ENCODE peak calls at places on chromosomes 16 and 17, in nine cellular contexts. P, A, U, X, J, F, M, T and B are unnamed samples.

GRCh38 chr17:68777243-68777855 is 176.2 kb upstream of the FAM20A start:
- DNase-seq in P (peak; percentile 64), A (peak; percentile 51), U (no peak), X (peak; percentile 44), J (peak; percentile 87), F (no peak), M (peak; percentile 74), T (peak; percentile 65), B (peak; percentile 35)

GRCh38 chr16:50315346-50315997 is 49.1 kb downstream of the ADCY7 start:
- DNase-seq in P (no peak), A (no peak), U (no peak), X (no peak), J (no peak), F (peak; percentile 64), M (no peak), T (no peak), B (no peak)

GRCh38 chr16:66927012-66927436 is 1.7 kb upstream of the RRAD start:
- DNase-seq in P (no peak), A (no peak), U (no peak), X (peak; percentile 52), J (peak; percentile 62), F (no peak), M (peak; percentile 40), T (no peak), B (no peak)

GRCh38 chr16:56029026-56029425 is 153.9 kb upstream of the CES5A start:
- DNase-seq in P (no peak), A (no peak), U (no peak), X (no peak), J (no peak), F (no peak), M (peak; percentile 40), T (no peak), B (no peak)

GRCh38 chr17:66426397-66427033 is 124.1 kb downstream of the PRKCA start:
- DNase-seq in P (peak; percentile 17), A (no peak), U (no peak), X (no peak), J (peak; percentile 18), F (no peak), M (peak; percentile 65), T (no peak), B (no peak)

GRCh38 chr17:72175787-72176515 is 55.1 kb downstream of the SOX9 start:
- DNase-seq in P (peak; percentile 57), A (no peak), U (no peak), X (no peak), J (no peak), F (no peak), M (no peak), T (no peak), B (no peak)

GRCh38 chr16:88404769-88405168 is 22.0 kb downstream of the ZNF469 start:
- DNase-seq in P (no peak), A (no peak), U (no peak), X (no peak), J (no peak), F (no peak), M (no peak), T (no peak), B (no peak)

GRCh38 chr17:79993390-79994221 is 42.1 kb downstream of the TBC1D16 start:
- DNase-seq in P (peak; percentile 82), A (no peak), U (peak; percentile 92), X (peak; percentile 96), J (peak; percentile 98), F (peak; percentile 87), M (peak; percentile 69), T (peak; percentile 88), B (no peak)

GRCh38 chr17:9192010-9192409 is 170.7 kb downstream of the NTN1 start:
- DNase-seq in P (no peak), A (no peak), U (no peak), X (no peak), J (peak; percentile 51), F (no peak), M (no peak), T (no peak), B (no peak)

DNA sequence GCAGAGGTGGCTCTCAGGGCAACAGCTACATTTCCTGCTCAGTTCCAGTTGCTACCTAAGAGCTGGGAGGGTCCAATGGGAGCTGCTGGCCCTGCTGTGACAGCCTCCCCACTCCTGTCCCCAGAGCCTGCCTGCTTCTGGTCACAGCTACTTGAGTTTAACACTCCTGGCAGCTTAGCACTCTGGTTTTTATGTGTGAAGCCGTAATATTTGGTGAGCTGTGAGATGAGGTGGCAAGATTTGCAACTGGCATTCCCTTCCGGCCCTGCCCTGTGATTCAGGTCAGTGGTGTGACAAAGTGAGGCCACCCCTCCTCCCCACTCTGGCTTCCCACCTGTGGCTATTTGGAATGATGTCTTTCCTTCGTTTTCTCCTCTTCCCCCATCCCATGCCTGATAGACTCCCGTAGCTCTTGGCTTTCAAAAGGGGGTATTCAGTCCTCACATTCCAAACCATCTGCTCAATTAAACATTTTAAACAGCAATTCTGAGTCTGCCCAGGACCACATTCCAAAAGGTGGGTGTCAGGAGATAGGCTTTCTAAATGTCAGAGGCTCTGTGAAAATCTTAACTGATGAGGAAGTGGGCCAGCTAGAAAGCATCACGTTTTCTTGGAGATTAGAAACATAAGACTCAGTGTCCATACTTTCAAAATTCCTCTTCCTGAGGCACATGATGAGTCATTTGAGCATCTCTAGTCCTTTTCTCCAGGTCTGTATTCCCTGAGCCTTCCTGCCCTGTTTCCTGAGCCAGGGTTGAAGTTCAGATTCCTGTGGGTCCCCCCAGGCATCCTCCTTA is 42.7 kb upstream of the SKAP1 start:
- DNase-seq in P (no peak), A (no peak), U (no peak), X (no peak), J (no peak), F (no peak), M (peak; percentile 51), T (no peak), B (no peak)
- H3K27ac ChIP-seq in P (no peak overlapping the region), A (peak overlapping the region; percentile 49), U (no peak overlapping the region), X (peak overlapping the region; percentile 12), J (peak overlapping the region; percentile 14), F (no peak overlapping the region), M (peak overlapping the region; percentile 0), T (no peak overlapping the region), B (no peak overlapping the region)

GRCh38 chr16:27240948-27241531 is 27.5 kb downstream of the NSMCE1 start:
- DNase-seq in P (no peak), A (no peak), U (no peak), X (no peak), J (peak; percentile 74), F (no peak), M (no peak), T (no peak), B (no peak)

GRCh38 chr16:27242868-27243590 is 25.5 kb downstream of the NSMCE1 start:
- DNase-seq in P (no peak), A (no peak), U (no peak), X (peak; percentile 35), J (peak; percentile 98), F (no peak), M (peak; percentile 33), T (no peak), B (no peak)

GRCh38 chr16:27243725-27244362 is 24.7 kb downstream of the NSMCE1 start:
- DNase-seq in P (no peak), A (no peak), U (no peak), X (no peak), J (no peak), F (no peak), M (no peak), T (no peak), B (no peak)

GRCh38 chr16:27241658-27242057 is 26.9 kb downstream of the NSMCE1 start:
- DNase-seq in P (no peak), A (no peak), U (no peak), X (no peak), J (no peak), F (no peak), M (no peak), T (no peak), B (no peak)

GRCh38 chr16:27242398-27242797 is 26.2 kb downstream of the NSMCE1 start:
- DNase-seq in P (no peak), A (no peak), U (no peak), X (no peak), J (no peak), F (no peak), M (no peak), T (no peak), B (no peak)
- H3K27ac ChIP-seq in P (peak overlapping the region; percentile 1), A (no peak overlapping the region), U (peak overlapping the region; percentile 89), X (peak overlapping the region; percentile 69), J (peak overlapping the region; percentile 78), F (peak overlapping the region; percentile 78), M (no peak overlapping the region), T (no peak overlapping the region), B (peak overlapping the region; percentile 84)

GRCh38 chr17:1087381-1088241 is 90.7 kb downstream of the TIMM22 start:
- DNase-seq in P (peak; percentile 95), A (no peak), U (peak; percentile 87), X (peak; percentile 64), J (no peak), F (peak; percentile 91), M (peak; percentile 87), T (peak; percentile 62), B (no peak)
- H3K27ac ChIP-seq in P (peak overlapping the region; percentile 92), A (no peak overlapping the region), U (peak overlapping the region; percentile 75), X (peak overlapping the region; percentile 89), J (no peak overlapping the region), F (peak overlapping the region; percentile 89), M (peak overlapping the region; percentile 26), T (no peak overlapping the region), B (peak overlapping the region; percentile 24)

GRCh38 chr17:47685556-47686275 is 8.2 kb upstream of the TBKBP1 start:
- DNase-seq in P (no peak), A (no peak), U (no peak), X (no peak), J (no peak), F (no peak), M (no peak), T (no peak), B (no peak)
- H3K27ac ChIP-seq in P (no peak overlapping the region), A (no peak overlapping the region), U (peak overlapping the region; percentile 58), X (no peak overlapping the region), J (peak overlapping the region; percentile 41), F (no peak overlapping the region), M (peak overlapping the region; percentile 4), T (no peak overlapping the region), B (no peak overlapping the region)